ENCODE peak calls at places on chromosomes 11 and 22, in nine cellular contexts. I is caudate nucleus; P is activated naive CD8-positive, alpha-beta T cell treated with anti-CD3 and anti-CD28 coated beads, Interleukin-2, amount 50 U/mL, for 24 hours; A is coronary artery; N is NCI-H82; L is astrocyte of the spinal cord; Y is stimulated activated CD4-positive, alpha-beta T cell treated with anti-CD3 and anti-CD28 coated beads, Interleukin-1b, Interleukin-23, amount 100 ng/mL, for 24 hours; F is NCI-H1436; O is upper lobe of left lung. Z is an unnamed sample.

GRCh38 chr11:84817998-84818397 is 809.1 kb downstream of the DLG2 start:
- DNase-seq in O (no peak), L (peak), A (no peak), Y (no peak), I (no peak), P (no peak), F (no peak), N (no peak), Z (no peak)

GRCh38 chr11:17927041-17927440 is 85.8 kb downstream of the SERGEF start:
- DNase-seq in N (no peak), L (no peak), F (no peak), A (no peak), O (no peak), Y (no peak), P (no peak), I (no peak), Z (no peak)

GRCh38 chr11:2547806-2548205 is 103.0 kb downstream of the KCNQ1 start:
- DNase-seq in F (no peak), A (no peak), N (no peak), Y (no peak), O (peak), I (no peak), L (no peak), P (no peak), Z (no peak)

GRCh38 chr11:2651054-2651617 is 48.7 kb downstream of the KCNQ1OT1 start:
- DNase-seq in P (no peak), A (no peak), Y (no peak), L (no peak), I (no peak), O (no peak), F (no peak), N (no peak), Z (no peak)

GRCh38 chr11:70567680-70568503 is 169.6 kb downstream of the CTTN start:
- DNase-seq in Y (no peak), N (peak), I (no peak), F (no peak), A (no peak), O (peak), P (no peak), L (peak), Z (no peak)

GRCh38 chr11:74507582-74507981 is 14.1 kb upstream of the LIPT2 start:
- DNase-seq in F (no peak), A (no peak), Y (no peak), P (no peak), L (no peak), O (no peak), N (no peak), I (no peak), Z (no peak)

GRCh38 chr22:47154621-47155081 is 392.2 kb downstream of the TBC1D22A start:
- DNase-seq in I (no peak), N (no peak), F (no peak), P (no peak), Y (no peak), L (peak), O (no peak), A (peak), Z (no peak)

GRCh38 chr11:116750070-116750718 is 22.6 kb downstream of the BUD13 start:
- DNase-seq in A (no peak), I (no peak), L (no peak), Y (no peak), N (no peak), P (no peak), F (no peak), O (no peak), Z (no peak)

GRCh38 chr11:44795803-44796535 is 69.2 kb downstream of the TSPAN18 start:
- DNase-seq in N (no peak), I (no peak), O (no peak), A (no peak), L (no peak), F (no peak), P (no peak), Y (no peak), Z (no peak)

GRCh38 chr11:63490551-63491239 is at the start of gene PLAAT5:
- DNase-seq in I (no peak), F (no peak), L (no peak), A (no peak), P (peak), Y (no peak), O (peak), N (no peak), Z (no peak)

GRCh38 chr11:14179126-14179820 is 179.7 kb downstream of the RRAS2 start:
- DNase-seq in Y (no peak), I (no peak), N (no peak), O (no peak), L (peak), A (no peak), P (no peak), F (peak), Z (no peak)

GRCh38 chr11:82790723-82791487 is 57.2 kb upstream of the FAM181B start:
- DNase-seq in O (peak), P (no peak), I (no peak), F (no peak), L (peak), A (no peak), Y (no peak), N (no peak), Z (peak)

GRCh38 chr22:30048711-30049110 is 31.6 kb upstream of the HORMAD2 start:
- DNase-seq in P (no peak), F (no peak), A (no peak), L (no peak), Y (no peak), I (no peak), O (no peak), N (no peak), Z (no peak)

GRCh38 chr22:32728291-32728690 is 73.2 kb upstream of the TIMP3 start:
- DNase-seq in O (no peak), A (no peak), N (no peak), F (no peak), I (no peak), Y (no peak), P (no peak), L (no peak), Z (no peak)

GRCh38 chr22:37010174-37010573 is 9.1 kb downstream of the TST start:
- DNase-seq in L (no peak), P (no peak), A (no peak), O (no peak), F (no peak), Y (no peak), N (no peak), I (no peak), Z (no peak)

GRCh38 chr11:100790073-100790472 is 103.0 kb downstream of the ARHGAP42 start:
- DNase-seq in P (no peak), Y (no peak), N (no peak), A (no peak), O (no peak), I (no peak), F (no peak), L (no peak), Z (no peak)

GRCh38 chr11:1111545-1112212 is 37.0 kb downstream of the MUC2 start:
- DNase-seq in L (no peak), F (no peak), Y (no peak), I (no peak), A (peak), N (no peak), P (no peak), O (no peak), Z (no peak)

GRCh38 chr11:63839508-63840355 is 822 bp downstream of the MARK2 start:
- DNase-seq in P (peak), A (no peak), N (peak), I (peak), F (peak), Y (peak), O (no peak), L (no peak), Z (no peak)

GRCh38 chr22:40403651-40404050 is 33.3 kb downstream of the SGSM3 start:
- DNase-seq in O (no peak), L (no peak), N (no peak), A (no peak), Y (no peak), F (no peak), I (no peak), P (no peak), Z (no peak)

GRCh38 chr11:44113018-44113417 is 17.5 kb downstream of the EXT2 start:
- DNase-seq in I (no peak), A (no peak), Y (no peak), N (no peak), L (no peak), O (no peak), P (no peak), F (no peak), Z (no peak)

GRCh38 chr11:120209750-120210650 is 832 bp upstream of the OAF start:
- DNase-seq in L (no peak), P (peak), N (no peak), A (no peak), I (no peak), F (no peak), Y (no peak), O (no peak), Z (no peak)

GRCh38 chr11:69496631-69497220 is 15.3 kb downstream of the LINC01488 start:
- DNase-seq in P (no peak), I (no peak), A (no peak), F (no peak), L (no peak), O (peak), N (no peak), Y (no peak), Z (no peak)

GRCh38 chr22:31394326-31394725 is 5.1 kb upstream of the DRG1 start:
- DNase-seq in Y (no peak), L (no peak), F (no peak), N (no peak), A (no peak), I (no peak), P (no peak), O (no peak), Z (no peak)

GRCh38 chr11:72349616-72350218 is 84.6 kb downstream of the CLPB start:
- DNase-seq in F (no peak), N (peak), L (no peak), A (no peak), P (no peak), I (no peak), O (peak), Y (no peak), Z (no peak)

Z was measured in NCI-H1105 treated with DMSO at 0.1 percent for 48 hours.